ENCODE peak calls at places on chromosomes 11 and 22, in six cellular contexts. H, K, T, E, C and N are unnamed samples. For H3K4me1, the result is how much of the 10 kb centered on the place peaks cover.

GRCh38 chr11:108536783-108537182 is 38.6 kb upstream of the POGLUT3 start:
- DNase-seq in H (no peak), K (no peak), T (peak), E (no peak), C (no peak), N (no peak)

GRCh38 chr11:57515332-57516060 is at the start of gene SLC43A1:
- DNase-seq in H (peak), K (peak), T (peak), E (no peak), C (no peak), N (peak)

GRCh38 chr22:47297261-47298016 is 535.0 kb downstream of the TBC1D22A start:
- DNase-seq in H (no peak), K (no peak), T (no peak), E (no peak), C (no peak), N (no peak)

GRCh38 chr11:95507794-95508193 is 276.8 kb upstream of the SESN3 start:
- DNase-seq in H (no peak), K (no peak), T (no peak), E (no peak), C (no peak), N (no peak)

GRCh38 chr11:76767659-76768058 is 15.5 kb upstream of the TSKU start:
- DNase-seq in H (no peak), K (no peak), T (no peak), E (no peak), C (no peak), N (no peak)

GRCh38 chr11:32451808-32452207 is 16.5 kb upstream of the WT1 start:
- DNase-seq in H (no peak), K (no peak), T (no peak), E (no peak), C (no peak), N (no peak)

GRCh38 chr11:97963528-97964331 is 1057.0 kb upstream of the CNTN5 start:
- DNase-seq in H (peak), K (no peak), T (no peak), E (no peak), C (no peak), N (peak)

GRCh38 chr11:34915136-34916013 is 804 bp downstream of the APIP start:
- DNase-seq in H (peak), K (no peak), T (peak), E (no peak), C (no peak), N (peak)

GRCh38 chr11:59813364-59813763 is 2.8 kb upstream of the MRPL16 start:
- DNase-seq in H (no peak), K (no peak), T (no peak), E (no peak), C (no peak), N (no peak)

GRCh38 chr11:57172031-57172430 is 9.7 kb upstream of the LRRC55 start:
- DNase-seq in H (no peak), K (no peak), T (peak), E (no peak), C (no peak), N (no peak)

GRCh38 chr22:44840611-44841322 is 88.4 kb downstream of the ARHGAP8 start:
- DNase-seq in H (no peak), K (no peak), T (no peak), E (no peak), C (no peak), N (no peak)

GRCh38 chr11:88533001-88533400 is 195.5 kb upstream of the CTSC start:
- DNase-seq in H (no peak), K (no peak), T (no peak), E (no peak), C (no peak), N (no peak)

GRCh38 chr22:20021196-20022181 is 579 bp downstream of the TANGO2 start:
- DNase-seq in H (peak), K (no peak), T (peak), E (no peak), C (no peak), N (peak)

GRCh38 chr22:49398115-49398514 is 429.6 kb downstream of the BRD1 start:
- DNase-seq in H (no peak), K (peak), T (no peak), E (no peak), C (no peak), N (no peak)

GRCh38 chr22:37423283-37423682 is 4.0 kb downstream of the ELFN2 start:
- DNase-seq in H (no peak), K (no peak), T (no peak), E (no peak), C (no peak), N (no peak)

GRCh38 chr11:66443602-66444001 is 5.0 kb upstream of the MRPL11 start:
- DNase-seq in H (peak), K (no peak), T (peak), E (no peak), C (no peak), N (peak)

GRCh38 chr11:112241486-112241885 is 15.3 kb downstream of the PTS start:
- DNase-seq in H (peak), K (no peak), T (peak), E (no peak), C (no peak), N (peak)

GRCh38 chr22:19232620-19233019 is 54.1 kb upstream of the SLC25A1 start:
- DNase-seq in H (no peak), K (no peak), T (no peak), E (no peak), C (no peak), N (no peak)

GRCh38 chr11:75147875-75148263 is 3.0 kb upstream of the SLCO2B1 start:
- DNase-seq in H (no peak), K (no peak), T (peak), E (no peak), C (no peak), N (no peak)

GRCh38 chr22:40637181-40638150 is 947 bp upstream of the MRTFA start:
- DNase-seq in H (no peak), K (no peak), T (peak), E (no peak), C (no peak), N (no peak)

GRCh38 chr22:22469527-22469926 is 39.0 kb downstream of the ZNF280B start:
- DNase-seq in H (no peak), K (no peak), T (no peak), E (no peak), C (no peak), N (no peak)

GRCh38 chr11:131467645-131468270 is 97.3 kb downstream of the NTM start:
- DNase-seq in H (no peak), K (no peak), T (peak), E (no peak), C (no peak), N (no peak)

GRCh38 chr11:117851091-117851490 is 25.4 kb downstream of the FXYD6 start:
- DNase-seq in H (no peak), K (peak), T (no peak), E (no peak), C (no peak), N (peak)

GRCh38 chr11:68200639-68201038 is 12.5 kb downstream of the KMT5B start:
- DNase-seq in H (peak), K (no peak), T (no peak), E (no peak), C (no peak), N (peak)

GRCh38 chr11:1391165-1392010 is 1.7 kb downstream of the BRSK2 start:
- DNase-seq in H (no peak), K (peak), T (no peak), E (no peak), C (no peak), N (no peak)

GRCh38 chr11:65551572-65552398 is 6.4 kb downstream of the LTBP3 start:
- DNase-seq in H (no peak), K (peak), T (peak), E (no peak), C (no peak), N (peak)

DNA sequence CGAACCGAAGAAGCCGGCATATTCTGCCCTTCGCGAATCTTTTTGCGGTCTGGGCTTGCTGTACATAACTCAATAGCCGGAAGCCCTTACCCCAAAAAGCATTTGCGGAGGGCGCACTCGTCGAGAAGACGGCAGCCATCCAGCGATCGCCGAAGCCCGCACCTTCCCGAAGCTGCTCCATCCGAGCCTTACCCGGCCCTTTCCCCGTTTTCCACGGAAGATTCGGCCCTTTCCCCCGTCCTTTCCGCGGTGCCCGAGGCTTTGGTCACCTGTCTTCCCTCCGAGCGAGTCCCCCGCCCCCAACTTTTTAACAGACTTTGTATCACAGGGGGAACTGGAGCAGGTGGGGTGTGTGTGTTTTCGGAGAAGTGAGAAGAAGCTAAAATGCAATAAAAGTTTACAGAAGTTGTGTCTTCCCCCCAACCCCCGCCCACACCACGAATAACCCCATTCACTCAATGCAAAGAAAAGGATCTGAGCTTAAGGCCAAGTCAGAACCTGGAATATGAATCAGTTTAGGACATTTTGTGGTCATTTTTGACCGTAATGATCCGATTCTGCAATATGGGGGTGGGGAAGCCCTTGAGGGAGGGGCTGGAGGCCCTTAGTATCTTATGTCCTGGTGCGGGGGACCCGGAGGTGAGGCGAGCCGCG is 99.0 kb upstream of the HSD17B12 start:
- DNase-seq in H (no peak), K (no peak), T (no peak), E (no peak), C (no peak), N (no peak)
- H3K23ac ChIP-seq in H (peak), K (no peak), T (no peak), E (no peak), C (no peak), N (no peak)

GRCh38 chr11:128894296-128894681 is 3.1 kb downstream of the KCNJ5 start:
- DNase-seq in H (no peak), K (no peak), T (peak), E (no peak), C (no peak), N (no peak)
- H3K4me1 ChIP-seq in H (under half), K (under half), T (under half), E (under half), C (under half), N (under half)

DNA sequence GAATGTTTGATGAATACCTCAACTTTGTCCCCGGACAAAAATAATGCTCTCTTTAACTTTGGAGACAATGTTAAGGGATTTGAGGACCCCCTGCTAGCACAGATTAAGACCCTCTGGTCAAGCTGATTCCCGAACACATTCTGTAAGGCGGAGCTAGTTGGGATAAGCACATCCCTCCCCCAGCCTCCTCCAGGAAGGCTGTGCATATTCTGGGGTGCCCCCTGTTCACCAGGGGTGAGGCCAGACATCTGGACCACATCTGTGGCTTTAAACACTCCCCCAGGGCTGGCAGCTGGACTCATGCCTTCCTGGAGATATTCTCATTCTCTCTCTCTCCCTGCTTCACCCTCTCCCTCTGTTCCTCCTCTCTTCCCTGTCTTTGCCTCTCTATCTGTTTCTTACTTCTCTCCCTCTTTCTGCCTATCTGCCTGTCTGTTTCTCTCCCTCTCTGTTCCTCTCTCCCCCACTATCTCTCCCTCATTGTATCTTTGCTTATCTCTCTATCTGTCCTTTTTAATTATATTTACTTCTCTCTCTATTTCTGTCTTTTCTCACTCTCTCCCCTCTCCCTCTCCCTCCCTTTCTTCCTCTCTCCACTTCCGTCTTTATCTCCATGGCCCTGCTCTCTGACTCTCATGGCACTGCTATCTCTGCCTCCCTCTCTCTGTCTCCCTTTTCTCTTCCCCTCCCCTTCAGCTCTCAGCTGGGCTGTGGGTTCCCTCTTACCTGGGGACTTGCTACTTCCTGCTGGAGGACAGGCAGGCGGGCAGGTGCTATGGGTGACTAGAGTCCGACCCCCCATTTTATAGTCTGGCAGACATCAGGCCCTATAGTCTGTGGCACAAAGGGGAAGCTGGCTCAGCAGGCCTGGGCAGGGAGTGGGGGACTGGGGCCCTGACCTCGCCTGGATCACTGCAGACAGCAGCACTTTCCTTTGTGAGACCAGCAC is at the start of gene CRYBB1:
- DNase-seq in H (no peak), K (no peak), T (no peak), E (peak), C (no peak), N (peak)
- H2AK5ac ChIP-seq in H (no peak), K (no peak), T (no peak), E (peak), C (peak), N (no peak)

DNA sequence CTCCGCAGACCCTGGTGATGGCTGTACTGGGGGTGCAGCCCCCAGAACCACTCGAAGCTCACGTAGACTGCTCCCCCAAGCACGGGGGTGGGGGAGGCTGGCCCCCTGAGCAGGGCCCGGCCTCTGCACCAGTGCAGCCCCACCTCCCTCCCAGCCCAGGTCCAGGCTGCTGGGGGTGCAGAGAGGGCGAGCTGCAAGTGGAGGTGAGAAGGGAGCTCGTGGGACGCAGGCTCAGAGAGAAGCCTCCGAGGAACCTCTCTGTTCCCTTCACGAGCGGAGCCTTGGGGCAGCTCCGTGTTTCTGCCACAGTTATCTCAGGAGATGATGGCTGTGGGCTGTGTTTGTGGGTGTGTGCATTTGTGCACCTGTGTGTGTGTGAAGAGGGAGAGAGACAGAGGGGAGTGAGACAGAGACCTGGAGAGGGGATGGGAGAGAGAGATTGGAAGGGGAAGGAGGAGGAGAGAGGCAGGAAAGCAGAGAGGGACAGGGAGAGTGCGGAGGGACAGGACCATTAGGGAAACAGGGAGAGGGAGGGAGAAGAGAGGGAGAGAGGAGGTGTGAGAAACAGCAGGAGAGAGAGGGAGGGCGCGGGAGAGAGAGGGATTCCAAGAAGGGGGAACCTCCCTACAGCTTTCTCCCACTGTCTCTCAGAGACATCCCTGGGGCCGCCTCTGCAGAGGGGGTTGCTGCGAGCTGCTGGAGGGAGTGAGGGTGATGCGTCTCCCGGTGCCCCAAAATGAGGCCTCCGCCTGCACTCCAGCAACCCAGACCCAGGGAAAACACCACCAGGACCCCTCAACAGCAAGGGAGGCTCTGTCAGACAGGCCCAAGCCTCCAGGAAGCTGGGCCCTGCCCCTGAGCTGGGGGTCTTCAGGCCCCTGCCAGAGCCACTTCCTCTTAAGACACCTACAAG is 1488.6 kb downstream of the BRD1 start:
- DNase-seq in H (no peak), K (no peak), T (no peak), E (no peak), C (no peak), N (no peak)
- H3K23ac ChIP-seq in H (no peak), K (no peak), T (no peak), E (no peak), C (no peak), N (no peak)

GRCh38 chr11:64407221-64407620 is 48.3 kb downstream of the RPS6KA4 start:
- DNase-seq in H (no peak), K (no peak), T (no peak), E (no peak), C (no peak), N (no peak)

GRCh38 chr11:64406221-64406946 is 47.4 kb downstream of the RPS6KA4 start:
- DNase-seq in H (peak), K (no peak), T (peak), E (no peak), C (no peak), N (peak)

GRCh38 chr11:64400096-64400495 is 41.1 kb downstream of the RPS6KA4 start:
- DNase-seq in H (no peak), K (no peak), T (no peak), E (no peak), C (no peak), N (no peak)

GRCh38 chr11:64400667-64401066 is 41.7 kb downstream of the RPS6KA4 start:
- DNase-seq in H (no peak), K (no peak), T (no peak), E (no peak), C (no peak), N (no peak)

DNA sequence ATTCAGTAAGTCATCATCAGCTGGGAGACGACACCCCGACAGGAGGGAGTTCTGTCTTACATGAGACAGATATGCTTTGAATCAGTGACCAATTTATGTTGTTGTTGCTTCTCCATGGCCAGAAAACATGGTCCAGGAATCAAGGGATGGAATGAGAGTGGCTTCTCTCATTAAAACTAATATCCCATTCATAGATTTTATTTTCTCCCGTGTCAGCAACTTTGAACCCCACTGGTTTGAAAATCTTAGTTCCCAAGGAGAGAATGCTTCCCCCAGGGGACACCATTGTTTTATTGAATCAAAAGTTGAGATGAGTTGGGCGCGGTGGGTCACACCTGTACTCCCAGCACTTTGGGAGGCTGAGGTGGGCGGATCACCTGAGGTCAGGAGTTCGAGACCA is 42.8 kb downstream of the RPS6KA4 start:
- DNase-seq in H (no peak), K (no peak), T (no peak), E (no peak), C (no peak), N (no peak)
- H3K4me1 ChIP-seq in H (under half), K (under half), T (under half), E (under half), C (under half), N (under half)